ENCODE peak calls at places on chromosomes 2 and 18, in eight cellular contexts. W is ovary; H is CD8-positive, alpha-beta memory T cell; M is keratinocyte; J is OCI-LY7; G is HCT116; R is heart left ventricle; C is SK-N-MC. Q is an unnamed sample.

GRCh38 chr2:198807131-198807530 is 650.6 kb downstream of the SATB2 start:
- DNase-seq in H (no peak), J (no peak), W (no peak), G (no peak), C (no peak), R (no peak), M (no peak), Q (no peak)

GRCh38 chr2:189526241-189526640 is 54.3 kb downstream of the SLC40A1 start:
- DNase-seq in H (no peak), R (no peak), M (no peak), C (no peak), J (no peak), G (no peak), W (no peak), Q (no peak)

GRCh38 chr2:40034198-40034597 is 255.1 kb upstream of the THUMPD2 start:
- DNase-seq in W (no peak), J (peak; percentile 24), G (no peak), C (no peak), R (no peak), H (no peak), M (peak; percentile 48), Q (no peak)

GRCh38 chr2:119264781-119265692 is 41.4 kb downstream of the STEAP3 start:
- DNase-seq in G (peak; percentile 24), R (peak; percentile 33), J (peak; percentile 61), C (no peak), W (no peak), H (no peak), M (no peak), Q (no peak)

GRCh38 chr2:157327621-157328102 is 2.0 kb upstream of the ERMN start:
- DNase-seq in W (peak; percentile 57), J (peak; percentile 84), G (peak; percentile 65), H (peak; percentile 73), R (peak; percentile 79), C (peak; percentile 47), M (peak; percentile 57), Q (peak; percentile 83)

GRCh38 chr2:170703776-170704476 is 11.2 kb upstream of the SP5 start:
- DNase-seq in C (no peak), H (no peak), G (no peak), J (no peak), M (no peak), W (no peak), R (no peak), Q (no peak)

GRCh38 chr2:72745679-72746368 is 80.0 kb downstream of the EXOC6B start:
- DNase-seq in W (no peak), C (peak; percentile 78), G (peak; percentile 48), J (peak; percentile 44), M (no peak), H (peak; percentile 4), R (no peak), Q (no peak)

GRCh38 chr2:69791045-69791444 is 38.4 kb upstream of the GMCL1 start:
- DNase-seq in M (no peak), J (peak; percentile 8), G (no peak), W (no peak), H (no peak), C (no peak), R (peak; percentile 33), Q (no peak)

GRCh38 chr2:195658541-195658890 is 1.5 kb downstream of the SLC39A10 start:
- DNase-seq in R (no peak), J (no peak), C (peak; percentile 34), W (no peak), M (no peak), H (peak; percentile 28), G (no peak), Q (no peak)

DNA sequence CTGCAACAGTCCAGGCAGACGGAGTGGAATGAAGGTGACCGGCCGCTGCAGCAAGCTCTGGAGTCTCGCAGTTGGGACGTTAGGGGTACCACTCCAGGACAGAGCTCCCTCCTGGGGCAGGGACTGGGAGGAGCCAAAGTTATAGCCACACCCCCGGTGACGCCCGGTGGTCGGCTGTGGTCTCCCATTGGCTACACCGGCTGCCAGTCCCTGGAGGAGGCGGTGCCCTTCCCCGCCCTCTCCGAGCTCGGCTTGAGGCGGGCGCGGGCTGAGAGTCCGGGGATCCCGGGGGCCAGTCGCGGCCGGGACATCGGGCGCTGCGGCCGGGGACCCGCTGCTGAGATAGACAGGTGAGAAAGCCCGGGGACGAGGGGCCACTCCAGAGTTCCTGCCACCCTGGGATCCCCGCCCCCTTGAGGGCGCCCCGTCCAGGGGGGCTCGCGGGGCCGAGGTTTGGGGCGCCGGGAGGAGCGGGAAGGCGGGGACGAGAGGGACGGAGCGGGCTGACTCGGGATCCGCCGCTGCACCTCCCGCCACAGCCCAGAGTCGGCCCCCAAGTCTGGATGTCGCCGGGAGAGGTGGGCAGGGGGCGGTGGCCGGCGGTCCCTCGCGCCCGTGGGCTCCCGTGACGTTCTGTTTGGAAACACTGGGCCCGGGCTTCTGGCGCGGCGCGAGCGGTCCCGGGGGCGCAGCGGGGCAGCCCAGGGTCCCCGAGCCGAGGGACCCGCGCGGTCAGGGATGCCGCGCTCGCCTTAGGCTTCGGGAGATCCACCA is at the start of gene PLEKHH2:
- DNase-seq in R (peak; percentile 88), C (no peak), J (peak; percentile 90), H (peak; percentile 77), M (no peak), W (peak; percentile 96), G (peak; percentile 71), Q (peak; percentile 89)
- H3K4me3 ChIP-seq in R (peak within 1 kb of the TSS; percentile 63), C (peak within 1 kb of the TSS; percentile 82), J (peak within 1 kb of the TSS; percentile 70), H (peak within 1 kb of the TSS; percentile 75), M (peak within 1 kb of the TSS; percentile 80), W (peak within 1 kb of the TSS; percentile 99), G (peak within 1 kb of the TSS; percentile 67), Q (peak within 1 kb of the TSS; percentile 98)

DNA sequence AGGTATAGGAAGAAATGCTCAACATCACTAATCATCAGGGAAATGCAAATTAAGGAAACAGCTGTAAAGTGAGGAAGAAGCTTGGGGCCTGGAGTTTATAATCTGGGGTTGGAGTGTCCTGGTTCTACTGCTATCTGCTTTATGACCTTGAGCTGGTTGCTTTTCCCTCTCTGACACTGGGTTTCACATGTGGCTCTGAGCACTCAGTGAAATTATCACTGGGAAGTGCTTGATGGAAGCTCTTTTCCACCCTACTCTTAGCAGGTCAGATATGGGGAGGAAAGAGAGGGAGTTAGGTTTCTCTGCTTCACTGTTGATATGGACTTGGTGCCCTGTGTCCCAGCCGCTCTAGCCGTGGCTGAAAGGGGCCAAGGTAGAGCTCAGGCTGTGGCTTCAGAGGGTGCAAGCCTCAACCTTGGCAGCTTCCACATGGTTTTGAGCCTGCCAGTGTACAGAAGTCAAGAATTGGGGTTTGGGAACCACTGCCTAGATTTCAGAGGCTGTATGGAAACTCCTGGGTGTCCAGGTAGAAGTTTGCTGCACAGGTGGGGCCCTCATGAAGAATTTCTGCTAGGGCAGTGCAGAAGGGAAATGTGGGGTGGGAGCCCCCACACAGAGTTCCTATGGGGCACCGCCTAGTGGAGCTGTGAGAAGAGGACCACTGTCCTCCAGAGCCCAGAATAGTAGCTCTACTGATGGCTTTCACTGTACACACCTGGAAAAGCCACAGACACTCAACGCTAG is 52.3 kb downstream of the INPP4A start:
- DNase-seq in H (no peak), R (no peak), C (no peak), G (no peak), W (no peak), M (no peak), J (no peak), Q (peak; percentile 10)
- H3K9me3 ChIP-seq in H (peaks cover 10% of the 10 kb centered on the region), R (no peaks in the 10 kb centered on the region), C (no peaks in the 10 kb centered on the region), G (peaks cover 5% of the 10 kb centered on the region), W (no peaks in the 10 kb centered on the region), M (no peaks in the 10 kb centered on the region), J (peaks cover 19% of the 10 kb centered on the region), Q (no peaks in the 10 kb centered on the region)

GRCh38 chr18:12839057-12839525 is 44.9 kb downstream of the PTPN2 start:
- DNase-seq in C (no peak), M (no peak), W (no peak), J (peak; percentile 84), G (no peak), H (peak; percentile 35), R (no peak), Q (no peak)

GRCh38 chr18:12836551-12836950 is 47.5 kb downstream of the PTPN2 start:
- DNase-seq in H (no peak), M (no peak), R (no peak), C (no peak), J (no peak), G (no peak), W (no peak), Q (no peak)

GRCh38 chr18:12837747-12838146 is 46.3 kb downstream of the PTPN2 start:
- DNase-seq in W (no peak), C (no peak), M (no peak), H (no peak), J (no peak), R (no peak), G (no peak), Q (no peak)

GRCh38 chr18:12839526-12840196 is 44.4 kb downstream of the PTPN2 start:
- DNase-seq in M (no peak), C (no peak), H (peak; percentile 62), R (no peak), J (peak; percentile 42), G (no peak), W (no peak), Q (no peak)

GRCh38 chr18:12838178-12838634 is 45.8 kb downstream of the PTPN2 start:
- DNase-seq in C (no peak), H (no peak), W (peak; percentile 52), G (no peak), J (peak; percentile 31), M (peak; percentile 32), R (no peak), Q (no peak)
- H3K4me3 ChIP-seq in C (peak overlapping the region; percentile 35), H (peak overlapping the region; percentile 11), W (no peak overlapping the region), G (no peak overlapping the region), J (peak overlapping the region; percentile 46), M (peak overlapping the region; percentile 57), R (no peak overlapping the region), Q (no peak overlapping the region)

GRCh38 chr2:239173301-239173700 is 227.5 kb downstream of the HDAC4 start:
- DNase-seq in M (no peak), C (no peak), H (no peak), J (no peak), W (no peak), G (no peak), R (no peak), Q (no peak)
- H3K9me3 ChIP-seq in M (no peaks in the 10 kb centered on the region), C (peaks cover 12% of the 10 kb centered on the region), H (peaks cover 15% of the 10 kb centered on the region), J (peaks cover 6% of the 10 kb centered on the region), W (no peaks in the 10 kb centered on the region), G (peaks cover 32% of the 10 kb centered on the region), R (peaks cover 6% of the 10 kb centered on the region), Q (peaks cover 18% of the 10 kb centered on the region)

GRCh38 chr2:65358690-65359400 is 73.6 kb downstream of the SPRED2 start:
- DNase-seq in G (no peak), R (no peak), C (no peak), H (no peak), M (no peak), J (no peak), W (no peak), Q (no peak)

GRCh38 chr2:65355190-65355831 is 77.1 kb downstream of the SPRED2 start:
- DNase-seq in J (no peak), W (no peak), R (no peak), M (no peak), G (no peak), C (no peak), H (no peak), Q (no peak)

GRCh38 chr2:65360441-65360840 is 72.0 kb downstream of the SPRED2 start:
- DNase-seq in M (no peak), J (no peak), H (no peak), W (no peak), R (no peak), C (no peak), G (no peak), Q (no peak)

GRCh38 chr2:65357095-65357958 is 75.1 kb downstream of the SPRED2 start:
- DNase-seq in W (no peak), G (no peak), H (no peak), R (no peak), M (no peak), C (no peak), J (peak; percentile 37), Q (no peak)

GRCh38 chr2:65357959-65358294 is 74.5 kb downstream of the SPRED2 start:
- DNase-seq in C (no peak), W (no peak), H (no peak), J (no peak), R (no peak), M (no peak), G (no peak), Q (no peak)
- H3K4me3 ChIP-seq in C (no peak overlapping the region), W (no peak overlapping the region), H (no peak overlapping the region), J (peak overlapping the region; percentile 5), R (no peak overlapping the region), M (no peak overlapping the region), G (no peak overlapping the region), Q (no peak overlapping the region)